ENCODE peak calls at places on chromosomes 7 and 10, in nine cellular contexts. B is WERI-Rb-1, E is brain microvascular endothelial cell, W is mammary epithelial cell, C is neural progenitor cell, L is adrenal gland, O is thoracic aorta, H is stomach, Y is iPS DF 6.9. K is an unnamed sample. For H3K36me3, the result is how much of the 10 kb centered on the place peaks cover.

GRCh38 chr7:37038706-37039105 is 314.4 kb upstream of the AOAH start:
- DNase-seq in B (no peak), E (no peak), W (no peak), C (no peak), L (no peak), O (no peak), H (no peak), Y (no peak), K (no peak)

GRCh38 chr7:49324707-49325106 is 400.4 kb downstream of the CDC14C start:
- DNase-seq in B (peak), E (no peak), W (peak), C (peak), L (no peak), O (no peak), H (no peak), Y (peak), K (no peak)

GRCh38 chr7:140841316-140841715 is 83.4 kb downstream of the BRAF start:
- DNase-seq in B (no peak), E (no peak), W (no peak), C (no peak), L (no peak), O (no peak), H (no peak), Y (no peak), K (no peak)

GRCh38 chr10:92452313-92452712 is 121.6 kb downstream of the IDE start:
- DNase-seq in B (no peak), E (no peak), W (no peak), C (no peak), L (no peak), O (no peak), H (no peak), Y (no peak), K (no peak)

GRCh38 chr10:44647877-44648542 is 263.1 kb upstream of the CXCL12 start:
- DNase-seq in B (no peak), E (no peak), W (peak), C (no peak), L (no peak), O (no peak), H (no peak), Y (no peak), K (no peak)

GRCh38 chr7:88401009-88401623 is 94.4 kb upstream of the STEAP4 start:
- DNase-seq in B (no peak), E (no peak), W (peak), C (peak), L (no peak), O (no peak), H (no peak), Y (no peak), K (peak)

GRCh38 chr10:73785721-73786511 is 510 bp downstream of the ZSWIM8 start:
- DNase-seq in B (no peak), E (peak), W (peak), C (peak), L (peak), O (no peak), H (peak), Y (no peak), K (no peak)

GRCh38 chr10:61764486-61764885 is 101.8 kb downstream of the CABCOCO1 start:
- DNase-seq in B (no peak), E (no peak), W (no peak), C (no peak), L (no peak), O (no peak), H (no peak), Y (no peak), K (no peak)

GRCh38 chr7:94908204-94909022 is 1.0 kb downstream of the PPP1R9A start:
- DNase-seq in B (peak), E (no peak), W (no peak), C (peak), L (peak), O (no peak), H (peak), Y (no peak), K (peak)

GRCh38 chr10:122258136-122259074 is 12.7 kb upstream of the BTBD16 start:
- DNase-seq in B (no peak), E (no peak), W (no peak), C (no peak), L (no peak), O (no peak), H (no peak), Y (no peak), K (no peak)

GRCh38 chr10:24962998-24963397 is 10.6 kb upstream of the PRTFDC1 start:
- DNase-seq in B (no peak), E (peak), W (peak), C (no peak), L (no peak), O (no peak), H (no peak), Y (no peak), K (no peak)

GRCh38 chr10:80104066-80104926 is 25.8 kb downstream of the TMEM254 start:
- DNase-seq in B (no peak), E (peak), W (peak), C (no peak), L (no peak), O (no peak), H (no peak), Y (no peak), K (no peak)

GRCh38 chr10:23448802-23449570 is 10.1 kb downstream of the OTUD1 start:
- DNase-seq in B (no peak), E (no peak), W (no peak), C (no peak), L (no peak), O (no peak), H (no peak), Y (no peak), K (no peak)

GRCh38 chr10:24406809-24407483 is 198.0 kb downstream of the KIAA1217 start:
- DNase-seq in B (no peak), E (no peak), W (no peak), C (no peak), L (no peak), O (no peak), H (no peak), Y (no peak), K (no peak)

GRCh38 chr10:4017336-4017735 is 232.3 kb upstream of the KLF6 start:
- DNase-seq in B (no peak), E (no peak), W (no peak), C (no peak), L (no peak), O (no peak), H (no peak), Y (no peak), K (no peak)

GRCh38 chr7:96508371-96508770 is 186.5 kb upstream of the SLC25A13 start:
- DNase-seq in B (no peak), E (no peak), W (peak), C (no peak), L (peak), O (no peak), H (no peak), Y (no peak), K (no peak)

GRCh38 chr7:88111136-88111748 is 108.6 kb downstream of the SRI start:
- DNase-seq in B (no peak), E (no peak), W (peak), C (peak), L (no peak), O (no peak), H (no peak), Y (no peak), K (no peak)

GRCh38 chr7:9507281-9507680 is 1073.9 kb downstream of the NXPH1 start:
- DNase-seq in B (no peak), E (no peak), W (no peak), C (peak), L (no peak), O (no peak), H (no peak), Y (no peak), K (no peak)

GRCh38 chr7:26237035-26237807 is 35.7 kb downstream of the CBX3 start:
- DNase-seq in B (no peak), E (no peak), W (peak), C (no peak), L (no peak), O (no peak), H (no peak), Y (no peak), K (no peak)

GRCh38 chr7:83677180-83677866 is 28.4 kb upstream of the SEMA3E start:
- DNase-seq in B (no peak), E (peak), W (peak), C (no peak), L (no peak), O (no peak), H (peak), Y (no peak), K (peak)
- H3K4me3 ChIP-seq in B (no peak), E (no peak), W (no peak), C (no peak), L (no peak), O (no peak), H (no peak), Y (no peak), K (no peak)

GRCh38 chr10:123788981-123789380 is 102.6 kb downstream of the CPXM2 start:
- DNase-seq in B (no peak), E (no peak), W (no peak), C (no peak), L (no peak), O (no peak), H (no peak), Y (no peak), K (no peak)

GRCh38 chr10:123790132-123790885 is 101.3 kb downstream of the CPXM2 start:
- DNase-seq in B (no peak), E (no peak), W (no peak), C (no peak), L (no peak), O (no peak), H (no peak), Y (no peak), K (no peak)

GRCh38 chr10:123786306-123786705 is 105.3 kb downstream of the CPXM2 start:
- DNase-seq in B (no peak), E (no peak), W (no peak), C (no peak), L (no peak), O (no peak), H (no peak), Y (no peak), K (no peak)

GRCh38 chr10:123786896-123787295 is 104.7 kb downstream of the CPXM2 start:
- DNase-seq in B (no peak), E (no peak), W (no peak), C (no peak), L (no peak), O (no peak), H (no peak), Y (no peak), K (no peak)

GRCh38 chr10:123787566-123787965 is 104.0 kb downstream of the CPXM2 start:
- DNase-seq in B (no peak), E (no peak), W (no peak), C (no peak), L (no peak), O (no peak), H (no peak), Y (no peak), K (no peak)
- H3K36me3 ChIP-seq in B (under half), E (under half), W (under half), C (under half), L (under half), O (under half), H (under half), Y (under half), K (under half)

GRCh38 chr10:7507887-7508726 is 97.3 kb upstream of the SFMBT2 start:
- DNase-seq in B (no peak), E (no peak), W (no peak), C (no peak), L (no peak), O (no peak), H (no peak), Y (no peak), K (no peak)
- H3K4me3 ChIP-seq in B (no peak), E (no peak), W (no peak), C (no peak), L (no peak), O (no peak), H (no peak), Y (no peak), K (no peak)

GRCh38 chr10:87765666-87766376 is 52.2 kb downstream of the ATAD1 start:
- DNase-seq in B (no peak), E (no peak), W (no peak), C (no peak), L (no peak), O (no peak), H (no peak), Y (no peak), K (no peak)

GRCh38 chr10:87761892-87762291 is 56.1 kb downstream of the ATAD1 start:
- DNase-seq in B (no peak), E (peak), W (peak), C (no peak), L (peak), O (no peak), H (no peak), Y (no peak), K (no peak)

GRCh38 chr10:87764072-87764934 is 53.7 kb downstream of the ATAD1 start:
- DNase-seq in B (no peak), E (no peak), W (no peak), C (no peak), L (no peak), O (no peak), H (no peak), Y (no peak), K (no peak)

GRCh38 chr10:87761153-87761552 is 56.9 kb downstream of the ATAD1 start:
- DNase-seq in B (no peak), E (no peak), W (no peak), C (no peak), L (no peak), O (no peak), H (no peak), Y (no peak), K (no peak)

GRCh38 chr10:87763086-87763861 is 54.8 kb downstream of the ATAD1 start:
- DNase-seq in B (no peak), E (no peak), W (no peak), C (no peak), L (no peak), O (no peak), H (no peak), Y (no peak), K (no peak)
- H3K36me3 ChIP-seq in B (under half), E (under half), W (under half), C (under half), L (under half), O (under half), H (under half), Y (under half), K (under half)

GRCh38 chr10:75776738-75777504 is 345.5 kb downstream of the LRMDA start:
- DNase-seq in B (no peak), E (no peak), W (no peak), C (no peak), L (peak), O (no peak), H (peak), Y (no peak), K (no peak)

GRCh38 chr10:75788394-75789205 is 357.2 kb downstream of the LRMDA start:
- DNase-seq in B (no peak), E (no peak), W (no peak), C (no peak), L (peak), O (no peak), H (no peak), Y (no peak), K (no peak)

GRCh38 chr10:75779276-75779675 is 347.9 kb downstream of the LRMDA start:
- DNase-seq in B (no peak), E (no peak), W (no peak), C (no peak), L (no peak), O (no peak), H (no peak), Y (no peak), K (no peak)

GRCh38 chr10:75778665-75779064 is 347.2 kb downstream of the LRMDA start:
- DNase-seq in B (no peak), E (no peak), W (no peak), C (no peak), L (no peak), O (no peak), H (no peak), Y (no peak), K (no peak)

DNA sequence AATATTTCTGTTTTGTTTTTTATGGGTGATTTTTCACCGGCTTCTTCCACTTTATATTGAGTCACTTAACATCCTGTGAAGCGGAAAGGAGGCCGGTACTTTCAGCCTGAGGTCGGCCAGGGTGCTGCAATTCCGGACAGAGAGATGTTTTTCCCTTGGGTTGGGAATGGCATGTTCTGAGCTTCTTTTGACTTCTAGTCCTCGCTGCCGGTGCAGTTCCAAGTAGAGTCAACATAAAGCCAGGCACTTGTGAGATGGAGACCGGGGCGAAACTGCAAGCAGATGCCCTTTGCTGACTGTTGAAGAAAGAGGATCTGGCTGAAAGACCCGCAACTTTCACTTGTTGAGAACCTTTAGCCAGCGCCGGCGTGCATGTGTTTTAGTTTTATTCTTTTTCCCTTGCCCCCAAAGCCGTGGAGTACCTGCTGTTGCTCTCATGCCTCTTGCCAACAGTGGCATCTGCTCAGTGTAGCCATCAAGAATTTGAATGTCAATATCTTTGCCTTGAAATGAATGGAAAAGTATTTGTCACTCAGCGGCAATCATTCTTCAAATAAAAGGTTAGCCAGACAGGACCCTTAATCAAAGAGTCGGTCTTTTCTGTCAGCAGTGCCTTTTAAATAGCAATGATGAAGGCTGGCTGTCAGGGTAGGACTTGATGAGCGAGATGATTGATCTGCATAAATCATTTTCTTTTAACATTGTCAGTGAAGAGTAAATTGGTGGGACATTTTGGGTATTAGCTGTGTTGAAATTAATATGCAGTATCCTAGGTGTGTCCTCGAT is 351.2 kb downstream of the LRMDA start:
- DNase-seq in B (no peak), E (no peak), W (no peak), C (no peak), L (no peak), O (no peak), H (no peak), Y (no peak), K (no peak)
- H3K4me3 ChIP-seq in B (no peak), E (no peak), W (no peak), C (no peak), L (no peak), O (peak), H (no peak), Y (no peak), K (no peak)

GRCh38 chr10:49527061-49527460 is 11.9 kb downstream of the ERCC6 start:
- DNase-seq in B (no peak), E (no peak), W (no peak), C (no peak), L (no peak), O (no peak), H (no peak), Y (no peak), K (no peak)
- H3K36me3 ChIP-seq in B (under half), E (half or more), W (half or more), C (under half), L (half or more), O (under half), H (half or more), Y (under half), K (under half)

GRCh38 chr10:125231116-125231812 is 70.9 kb upstream of the CTBP2 start:
- DNase-seq in B (no peak), E (peak), W (peak), C (no peak), L (peak), O (no peak), H (no peak), Y (no peak), K (no peak)
- H3K4me3 ChIP-seq in B (no peak), E (no peak), W (no peak), C (no peak), L (no peak), O (no peak), H (no peak), Y (no peak), K (no peak)